ENCODE peak calls at places on chromosomes 4 and X, in nine cellular contexts. H is mesenchymal stem cell; G is psoas muscle; Q is GM23338; A is GM12878; C is mesendoderm; U is brain microvascular endothelial cell; F is uterus; W is CD8-positive, alpha-beta T cell. X is an unnamed sample. For H3K36me3, the result is how much of the 10 kb centered on the place peaks cover.

GRCh38 chr4:53123171-53123570 is 242.7 kb downstream of the SCFD2 start:
- DNase-seq in H (peak), G (no peak), Q (no peak), A (no peak), C (no peak), U (no peak), F (no peak), W (no peak), X (no peak)

GRCh38 chrX:118259213-118259612 is 86.7 kb upstream of the WDR44 start:
- DNase-seq in H (no peak), G (no peak), Q (no peak), A (no peak), C (no peak), U (no peak), F (no peak), W (no peak), X (no peak)

GRCh38 chr4:129968778-129969177 is 872.8 kb downstream of the C4orf33 start:
- DNase-seq in H (no peak), G (no peak), Q (no peak), A (no peak), C (no peak), U (no peak), F (no peak), W (no peak), X (no peak)

GRCh38 chr4:174522183-174523002 is at the start of gene HPGD:
- DNase-seq in H (peak), G (peak), Q (peak), A (no peak), C (peak), U (no peak), F (peak), W (peak), X (peak)

GRCh38 chr4:7980036-7980435 is 40.4 kb upstream of the AFAP1 start:
- DNase-seq in H (no peak), G (no peak), Q (no peak), A (no peak), C (no peak), U (no peak), F (no peak), W (no peak), X (no peak)

GRCh38 chr4:181301735-181302380 is 941.3 kb upstream of the TENM3 start:
- DNase-seq in H (no peak), G (peak), Q (peak), A (no peak), C (peak), U (peak), F (no peak), W (no peak), X (no peak)

GRCh38 chrX:26445288-26445687 is 229.3 kb downstream of the MAGEB5 start:
- DNase-seq in H (no peak), G (no peak), Q (no peak), A (no peak), C (no peak), U (no peak), F (no peak), W (no peak), X (no peak)

GRCh38 chr4:74370912-74371311 is 6.0 kb downstream of the EREG start:
- DNase-seq in H (peak), G (no peak), Q (peak), A (no peak), C (peak), U (peak), F (no peak), W (no peak), X (no peak)

GRCh38 chrX:57137481-57137880 is 284 bp upstream of the SPIN2A start:
- DNase-seq in H (peak), G (no peak), Q (peak), A (no peak), C (peak), U (no peak), F (no peak), W (no peak), X (no peak)

GRCh38 chr4:66430856-66431255 is 760.6 kb upstream of the EPHA5 start:
- DNase-seq in H (peak), G (no peak), Q (no peak), A (no peak), C (peak), U (peak), F (no peak), W (no peak), X (no peak)

GRCh38 chr4:3112979-3113469 is 38.5 kb downstream of the HTT start:
- DNase-seq in H (no peak), G (no peak), Q (no peak), A (no peak), C (no peak), U (no peak), F (no peak), W (no peak), X (no peak)
- H3K36me3 ChIP-seq in H (under half), G (half or more), Q (under half), A (under half), C (under half), U (under half), F (under half), W (half or more), X (under half)

DNA sequence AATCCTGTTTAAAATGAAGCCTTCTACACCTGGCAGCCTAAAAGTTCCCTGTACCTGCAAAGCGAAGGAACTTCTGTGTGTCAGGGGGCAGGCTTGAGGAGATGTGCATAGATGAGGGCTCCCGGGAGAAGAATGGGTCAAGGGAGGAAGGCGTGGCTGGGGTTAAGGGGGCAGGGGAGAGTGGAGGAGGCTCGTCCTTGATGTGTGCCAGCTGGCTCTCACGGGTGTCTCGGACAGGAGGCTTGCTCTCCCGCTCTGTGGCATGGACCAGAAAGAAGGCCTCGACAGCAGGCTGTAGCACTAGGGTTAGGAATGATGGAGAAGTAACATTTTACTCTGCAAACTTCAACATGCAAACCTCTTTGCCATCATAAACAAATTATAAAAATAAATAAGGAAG is 104.6 kb upstream of the HSD17B10 start:
- DNase-seq in H (no peak), G (no peak), Q (no peak), A (no peak), C (no peak), U (no peak), F (no peak), W (no peak), X (no peak)
- H3K36me3 ChIP-seq in H (half or more), G (half or more), Q (under half), A (under half), C (under half), U (half or more), F (under half), W (under half), X (under half)

GRCh38 chr4:145107126-145107525 is 9.0 kb downstream of the ABCE1 start:
- DNase-seq in H (no peak), G (no peak), Q (no peak), A (no peak), C (no peak), U (no peak), F (no peak), W (no peak), X (no peak)
- H3K36me3 ChIP-seq in H (under half), G (half or more), Q (half or more), A (under half), C (under half), U (under half), F (under half), W (under half), X (under half)

GRCh38 chrX:120282697-120283096 is 28.6 kb downstream of the TMEM255A start:
- DNase-seq in H (no peak), G (no peak), Q (no peak), A (no peak), C (no peak), U (no peak), F (no peak), W (no peak), X (no peak)
- H3K36me3 ChIP-seq in H (under half), G (under half), Q (under half), A (under half), C (under half), U (under half), F (under half), W (under half), X (under half)